ENCODE peak calls at places on chromosomes 6 and 20, in seven cellular contexts. One of them, this sample, is unnamed.

GRCh38 chr20:13756551-13756950 is 28.2 kb downstream of the ESF1 start:
- DNase-seq in GM23248: no peak
- DNase-seq in lower lobe of right lung: no peak
- DNase-seq in left ventricle myocardium inferior: no peak
- DNase-seq in psoas muscle: no peak
- DNase-seq in SJCRH30: no peak
- DNase-seq in transverse colon: no peak
- DNase-seq in this sample: peak; percentile 57

GRCh38 chr6:116096979-116097816 is 3.5 kb upstream of the NT5DC1 start:
- DNase-seq in psoas muscle: no peak
- DNase-seq in left ventricle myocardium inferior: no peak
- DNase-seq in transverse colon: no peak
- DNase-seq in lower lobe of right lung: no peak
- DNase-seq in SJCRH30: no peak
- DNase-seq in GM23248: peak; percentile 57
- DNase-seq in this sample: no peak

GRCh38 chr6:164106345-164106769 is 691.8 kb downstream of the QKI start:
- DNase-seq in left ventricle myocardium inferior: peak; percentile 73
- DNase-seq in lower lobe of right lung: no peak
- DNase-seq in psoas muscle: peak; percentile 73
- DNase-seq in SJCRH30: peak; percentile 86
- DNase-seq in GM23248: peak; percentile 4
- DNase-seq in transverse colon: no peak
- DNase-seq in this sample: no peak

GRCh38 chr6:119627908-119628669 is 278.5 kb upstream of the MAN1A1 start:
- DNase-seq in psoas muscle: no peak
- DNase-seq in lower lobe of right lung: no peak
- DNase-seq in GM23248: peak; percentile 68
- DNase-seq in SJCRH30: no peak
- DNase-seq in transverse colon: no peak
- DNase-seq in left ventricle myocardium inferior: no peak
- DNase-seq in this sample: peak; percentile 80

GRCh38 chr6:22364314-22364713 is 67.5 kb upstream of the PRL start:
- DNase-seq in lower lobe of right lung: no peak
- DNase-seq in SJCRH30: peak; percentile 22
- DNase-seq in left ventricle myocardium inferior: no peak
- DNase-seq in GM23248: no peak
- DNase-seq in psoas muscle: no peak
- DNase-seq in transverse colon: no peak
- DNase-seq in this sample: peak; percentile 59

GRCh38 chr6:39610229-39610628 is 115.0 kb downstream of the KIF6 start:
- DNase-seq in lower lobe of right lung: no peak
- DNase-seq in transverse colon: no peak
- DNase-seq in SJCRH30: no peak
- DNase-seq in GM23248: peak; percentile 38
- DNase-seq in left ventricle myocardium inferior: no peak
- DNase-seq in psoas muscle: no peak
- DNase-seq in this sample: no peak

GRCh38 chr6:114108119-114109002 is 137.4 kb upstream of the HDAC2 start:
- DNase-seq in psoas muscle: peak; percentile 66
- DNase-seq in left ventricle myocardium inferior: peak; percentile 39
- DNase-seq in SJCRH30: peak; percentile 89
- DNase-seq in GM23248: peak; percentile 84
- DNase-seq in lower lobe of right lung: peak; percentile 65
- DNase-seq in transverse colon: peak; percentile 56
- DNase-seq in this sample: peak; percentile 65

GRCh38 chr20:53691060-53691810 is 97.6 kb upstream of the ZNF217 start:
- DNase-seq in SJCRH30: no peak
- DNase-seq in psoas muscle: no peak
- DNase-seq in transverse colon: no peak
- DNase-seq in lower lobe of right lung: no peak
- DNase-seq in left ventricle myocardium inferior: no peak
- DNase-seq in GM23248: peak; percentile 21
- DNase-seq in this sample: peak; percentile 64

GRCh38 chr20:63089051-63089907 is 82.5 kb upstream of the BHLHE23 start:
- DNase-seq in SJCRH30: no peak
- DNase-seq in transverse colon: peak; percentile 4
- DNase-seq in lower lobe of right lung: peak; percentile 40
- DNase-seq in psoas muscle: peak; percentile 39
- DNase-seq in left ventricle myocardium inferior: peak; percentile 10
- DNase-seq in GM23248: no peak
- DNase-seq in this sample: peak; percentile 15

GRCh38 chr6:125526007-125526720 is 223.3 kb upstream of the HEY2 start:
- DNase-seq in SJCRH30: no peak
- DNase-seq in transverse colon: no peak
- DNase-seq in psoas muscle: no peak
- DNase-seq in lower lobe of right lung: no peak
- DNase-seq in GM23248: no peak
- DNase-seq in left ventricle myocardium inferior: no peak
- DNase-seq in this sample: no peak

GRCh38 chr6:118735320-118735719 is 83.9 kb upstream of the CEP85L start:
- DNase-seq in lower lobe of right lung: no peak
- DNase-seq in psoas muscle: no peak
- DNase-seq in SJCRH30: peak; percentile 79
- DNase-seq in left ventricle myocardium inferior: no peak
- DNase-seq in GM23248: no peak
- DNase-seq in transverse colon: no peak
- DNase-seq in this sample: no peak

GRCh38 chr6:116971959-116972358 is 94.9 kb downstream of the RFX6 start:
- DNase-seq in left ventricle myocardium inferior: no peak
- DNase-seq in psoas muscle: no peak
- DNase-seq in SJCRH30: peak; percentile 81
- DNase-seq in transverse colon: peak; percentile 17
- DNase-seq in GM23248: peak; percentile 58
- DNase-seq in lower lobe of right lung: no peak
- DNase-seq in this sample: peak; percentile 30

GRCh38 chr20:63309261-63310071 is 16.5 kb downstream of the COL20A1 start:
- DNase-seq in psoas muscle: no peak
- DNase-seq in transverse colon: peak; percentile 20
- DNase-seq in SJCRH30: peak; percentile 89
- DNase-seq in GM23248: peak; percentile 63
- DNase-seq in lower lobe of right lung: no peak
- DNase-seq in left ventricle myocardium inferior: peak; percentile 38
- DNase-seq in this sample: no peak

GRCh38 chr6:8821921-8822512 is 386.7 kb upstream of the SLC35B3 start:
- DNase-seq in transverse colon: no peak
- DNase-seq in GM23248: peak; percentile 11
- DNase-seq in left ventricle myocardium inferior: no peak
- DNase-seq in psoas muscle: no peak
- DNase-seq in lower lobe of right lung: no peak
- DNase-seq in SJCRH30: no peak
- DNase-seq in this sample: peak; percentile 1

GRCh38 chr6:90162648-90163409 is 133.8 kb downstream of the BACH2 start:
- DNase-seq in GM23248: no peak
- DNase-seq in left ventricle myocardium inferior: no peak
- DNase-seq in SJCRH30: no peak
- DNase-seq in lower lobe of right lung: no peak
- DNase-seq in transverse colon: no peak
- DNase-seq in psoas muscle: no peak
- DNase-seq in this sample: no peak

GRCh38 chr6:162404926-162405325 is 322.6 kb downstream of the PRKN start:
- DNase-seq in transverse colon: no peak
- DNase-seq in lower lobe of right lung: no peak
- DNase-seq in SJCRH30: no peak
- DNase-seq in GM23248: no peak
- DNase-seq in left ventricle myocardium inferior: no peak
- DNase-seq in psoas muscle: no peak
- DNase-seq in this sample: no peak

GRCh38 chr6:34723203-34723602 is 26.6 kb upstream of the ILRUN start:
- DNase-seq in transverse colon: no peak
- DNase-seq in SJCRH30: no peak
- DNase-seq in psoas muscle: no peak
- DNase-seq in lower lobe of right lung: no peak
- DNase-seq in GM23248: peak; percentile 49
- DNase-seq in left ventricle myocardium inferior: no peak
- DNase-seq in this sample: no peak

GRCh38 chr6:28838289-28838633 is 85.5 kb downstream of the TRIM27 start:
- DNase-seq in GM23248: peak; percentile 72
- DNase-seq in lower lobe of right lung: no peak
- DNase-seq in SJCRH30: peak; percentile 77
- DNase-seq in transverse colon: peak; percentile 67
- DNase-seq in left ventricle myocardium inferior: peak; percentile 29
- DNase-seq in psoas muscle: no peak
- DNase-seq in this sample: peak; percentile 70

GRCh38 chr6:50655848-50656453 is 57.4 kb upstream of the TFAP2D start:
- DNase-seq in SJCRH30: peak; percentile 33
- DNase-seq in left ventricle myocardium inferior: no peak
- DNase-seq in lower lobe of right lung: no peak
- DNase-seq in psoas muscle: no peak
- DNase-seq in GM23248: peak; percentile 50
- DNase-seq in transverse colon: no peak
- DNase-seq in this sample: no peak

GRCh38 chr6:87558446-87558845 is 31.3 kb downstream of the RARS2 start:
- DNase-seq in left ventricle myocardium inferior: no peak
- DNase-seq in psoas muscle: no peak
- DNase-seq in transverse colon: no peak
- DNase-seq in SJCRH30: no peak
- DNase-seq in GM23248: no peak
- DNase-seq in lower lobe of right lung: no peak
- DNase-seq in this sample: no peak

GRCh38 chr20:11754451-11754850 is 163.2 kb upstream of the BTBD3 start:
- DNase-seq in left ventricle myocardium inferior: no peak
- DNase-seq in lower lobe of right lung: no peak
- DNase-seq in GM23248: no peak
- DNase-seq in SJCRH30: no peak
- DNase-seq in psoas muscle: no peak
- DNase-seq in transverse colon: no peak
- DNase-seq in this sample: peak; percentile 23

GRCh38 chr6:33593414-33593727 is 13.3 kb upstream of the BAK1 start:
- DNase-seq in lower lobe of right lung: no peak
- DNase-seq in psoas muscle: no peak
- DNase-seq in left ventricle myocardium inferior: no peak
- DNase-seq in transverse colon: no peak
- DNase-seq in GM23248: no peak
- DNase-seq in SJCRH30: no peak
- DNase-seq in this sample: no peak

GRCh38 chr20:16052406-16052805 is 520.8 kb downstream of the KIF16B start:
- DNase-seq in psoas muscle: no peak
- DNase-seq in transverse colon: no peak
- DNase-seq in SJCRH30: no peak
- DNase-seq in GM23248: no peak
- DNase-seq in left ventricle myocardium inferior: no peak
- DNase-seq in lower lobe of right lung: no peak
- DNase-seq in this sample: no peak

GRCh38 chr6:82185948-82186347 is 61.6 kb downstream of the IBTK start:
- DNase-seq in lower lobe of right lung: no peak
- DNase-seq in transverse colon: no peak
- DNase-seq in psoas muscle: no peak
- DNase-seq in SJCRH30: no peak
- DNase-seq in left ventricle myocardium inferior: no peak
- DNase-seq in GM23248: peak; percentile 29
- DNase-seq in this sample: no peak
- H3K36me3 ChIP-seq in lower lobe of right lung: peaks cover 88% of the 10 kb centered on the region
- H3K36me3 ChIP-seq in transverse colon: no peaks in the 10 kb centered on the region
- H3K36me3 ChIP-seq in psoas muscle: peaks cover 6% of the 10 kb centered on the region
- H3K36me3 ChIP-seq in SJCRH30: peaks cover 60% of the 10 kb centered on the region
- H3K36me3 ChIP-seq in left ventricle myocardium inferior: peaks cover 70% of the 10 kb centered on the region
- H3K36me3 ChIP-seq in GM23248: peaks cover 79% of the 10 kb centered on the region
- H3K36me3 ChIP-seq in this sample: peaks cover 31% of the 10 kb centered on the region

GRCh38 chr20:21505810-21506530 is 7.9 kb downstream of the NKX2-2 start:
- DNase-seq in GM23248: peak; percentile 69
- DNase-seq in transverse colon: peak; percentile 45
- DNase-seq in lower lobe of right lung: peak; percentile 66
- DNase-seq in SJCRH30: no peak
- DNase-seq in psoas muscle: peak; percentile 66
- DNase-seq in left ventricle myocardium inferior: no peak
- DNase-seq in this sample: peak; percentile 63

GRCh38 chr20:21509079-21509596 is 4.7 kb downstream of the NKX2-2 start:
- DNase-seq in left ventricle myocardium inferior: no peak
- DNase-seq in lower lobe of right lung: no peak
- DNase-seq in psoas muscle: no peak
- DNase-seq in GM23248: no peak
- DNase-seq in SJCRH30: no peak
- DNase-seq in transverse colon: no peak
- DNase-seq in this sample: no peak

GRCh38 chr20:21509597-21510331 is 4.1 kb downstream of the NKX2-2 start:
- DNase-seq in transverse colon: no peak
- DNase-seq in left ventricle myocardium inferior: no peak
- DNase-seq in psoas muscle: no peak
- DNase-seq in SJCRH30: no peak
- DNase-seq in lower lobe of right lung: peak; percentile 37
- DNase-seq in GM23248: peak; percentile 75
- DNase-seq in this sample: no peak

GRCh38 chr20:21508230-21509078 is 5.4 kb downstream of the NKX2-2 start:
- DNase-seq in GM23248: no peak
- DNase-seq in SJCRH30: no peak
- DNase-seq in transverse colon: no peak
- DNase-seq in left ventricle myocardium inferior: no peak
- DNase-seq in lower lobe of right lung: no peak
- DNase-seq in psoas muscle: no peak
- DNase-seq in this sample: no peak

GRCh38 chr20:21507275-21508229 is 6.3 kb downstream of the NKX2-2 start:
- DNase-seq in psoas muscle: no peak
- DNase-seq in left ventricle myocardium inferior: no peak
- DNase-seq in GM23248: no peak
- DNase-seq in lower lobe of right lung: no peak
- DNase-seq in transverse colon: no peak
- DNase-seq in SJCRH30: no peak
- DNase-seq in this sample: no peak
- H3K27ac ChIP-seq in psoas muscle: no peak overlapping the region
- H3K27ac ChIP-seq in left ventricle myocardium inferior: no peak overlapping the region
- H3K27ac ChIP-seq in GM23248: no peak overlapping the region
- H3K27ac ChIP-seq in lower lobe of right lung: no peak overlapping the region
- H3K27ac ChIP-seq in transverse colon: no peak overlapping the region
- H3K27ac ChIP-seq in SJCRH30: no peak overlapping the region
- H3K27ac ChIP-seq in this sample: no peak overlapping the region

GRCh38 chr20:21394120-21394519 is 3.2 kb downstream of the NKX2-4 start:
- DNase-seq in GM23248: no peak
- DNase-seq in left ventricle myocardium inferior: no peak
- DNase-seq in lower lobe of right lung: no peak
- DNase-seq in SJCRH30: no peak
- DNase-seq in psoas muscle: no peak
- DNase-seq in transverse colon: no peak
- DNase-seq in this sample: no peak
- H3K9me3 ChIP-seq in GM23248: no peaks in the 10 kb centered on the region
- H3K9me3 ChIP-seq in left ventricle myocardium inferior: no peaks in the 10 kb centered on the region
- H3K9me3 ChIP-seq in lower lobe of right lung: no peaks in the 10 kb centered on the region
- H3K9me3 ChIP-seq in SJCRH30: no peaks in the 10 kb centered on the region
- H3K9me3 ChIP-seq in psoas muscle: no peaks in the 10 kb centered on the region
- H3K9me3 ChIP-seq in transverse colon: no peaks in the 10 kb centered on the region
- H3K9me3 ChIP-seq in this sample: no peaks in the 10 kb centered on the region

DNA sequence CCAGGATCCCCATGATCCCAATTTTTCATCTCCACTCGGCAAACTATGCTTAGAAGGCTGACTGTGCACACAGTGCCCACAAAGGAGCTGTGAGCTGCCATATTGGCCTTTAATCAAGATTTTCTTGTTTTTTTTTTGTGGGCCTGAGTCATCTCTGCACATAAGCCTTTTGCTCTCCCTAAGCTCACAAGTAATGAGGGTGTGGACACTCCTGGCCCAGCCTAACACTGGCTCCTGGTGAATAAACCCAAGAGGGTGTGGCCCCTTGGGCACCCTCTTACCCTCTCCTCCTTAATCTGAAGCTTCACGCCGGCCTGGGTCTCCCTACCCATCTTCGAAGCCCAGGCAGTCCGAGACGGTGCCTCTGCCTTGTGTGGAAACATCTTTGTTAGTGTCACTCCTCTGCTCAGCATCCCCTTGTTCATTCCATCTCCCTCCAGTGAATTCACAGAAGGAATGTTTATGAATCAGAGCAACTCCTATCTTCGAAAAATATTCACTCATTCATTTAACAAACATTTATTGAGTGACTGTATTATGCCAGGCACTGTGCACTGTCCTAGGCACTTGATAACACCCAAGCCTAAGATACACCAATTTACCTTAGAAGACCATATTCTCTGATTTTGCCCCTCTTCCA is 22.2 kb upstream of the MRPS10 start:
- DNase-seq in SJCRH30: no peak
- DNase-seq in GM23248: peak; percentile 83
- DNase-seq in lower lobe of right lung: no peak
- DNase-seq in left ventricle myocardium inferior: no peak
- DNase-seq in transverse colon: no peak
- DNase-seq in psoas muscle: no peak
- DNase-seq in this sample: peak; percentile 81
- H3K36me3 ChIP-seq in SJCRH30: no peaks in the 10 kb centered on the region
- H3K36me3 ChIP-seq in GM23248: no peaks in the 10 kb centered on the region
- H3K36me3 ChIP-seq in lower lobe of right lung: peaks cover 38% of the 10 kb centered on the region
- H3K36me3 ChIP-seq in left ventricle myocardium inferior: peaks cover 23% of the 10 kb centered on the region
- H3K36me3 ChIP-seq in transverse colon: no peaks in the 10 kb centered on the region
- H3K36me3 ChIP-seq in psoas muscle: no peaks in the 10 kb centered on the region
- H3K36me3 ChIP-seq in this sample: peaks cover 1% of the 10 kb centered on the region

This sample was measured in mammary epithelial cell.